ENCODE peak calls at places on chromosome 5, in four cellular contexts. One of them, this sample, is unnamed.

GRCh38 chr5:41788800-41789395 is 81.3 kb downstream of the OXCT1 start:
- DNase-seq in IMR-90: peak; percentile 74
- DNase-seq in right atrium auricular region: no peak
- DNase-seq in HepG2: no peak
- DNase-seq in this sample: peak; percentile 7

GRCh38 chr5:103224118-103224893 is 34.3 kb upstream of the MACIR start:
- DNase-seq in IMR-90: peak; percentile 75
- DNase-seq in HepG2: peak; percentile 60
- DNase-seq in right atrium auricular region: no peak
- DNase-seq in this sample: peak; percentile 80

GRCh38 chr5:110840347-110840960 is 101.6 kb downstream of the SLC25A46 start:
- DNase-seq in right atrium auricular region: no peak
- DNase-seq in HepG2: no peak
- DNase-seq in IMR-90: no peak
- DNase-seq in this sample: peak; percentile 24

GRCh38 chr5:10018670-10019069 is 231.0 kb downstream of the ATPSCKMT start:
- DNase-seq in right atrium auricular region: no peak
- DNase-seq in HepG2: no peak
- DNase-seq in IMR-90: peak; percentile 96
- DNase-seq in this sample: peak; percentile 81

GRCh38 chr5:140870221-140871201 is 1.8 kb downstream of the PCDHA11 start:
- DNase-seq in HepG2: no peak
- DNase-seq in IMR-90: no peak
- DNase-seq in right atrium auricular region: no peak
- DNase-seq in this sample: no peak

GRCh38 chr5:157167219-157167621 is 1.2 kb upstream of the GARIN3 start:
- DNase-seq in IMR-90: peak; percentile 63
- DNase-seq in right atrium auricular region: no peak
- DNase-seq in HepG2: no peak
- DNase-seq in this sample: no peak

GRCh38 chr5:61625682-61626620 is 293.9 kb downstream of the ZSWIM6 start:
- DNase-seq in HepG2: no peak
- DNase-seq in right atrium auricular region: peak; percentile 74
- DNase-seq in IMR-90: peak; percentile 11
- DNase-seq in this sample: peak; percentile 44

GRCh38 chr5:132103380-132103951 is 29.9 kb downstream of the CSF2 start:
- DNase-seq in IMR-90: peak; percentile 96
- DNase-seq in HepG2: peak; percentile 48
- DNase-seq in right atrium auricular region: peak; percentile 89
- DNase-seq in this sample: peak; percentile 87

GRCh38 chr5:137735531-137736284 is at the start of gene KLHL3:
- DNase-seq in IMR-90: peak; percentile 66
- DNase-seq in right atrium auricular region: peak; percentile 59
- DNase-seq in HepG2: peak; percentile 13
- DNase-seq in this sample: peak; percentile 58

GRCh38 chr5:134784946-134785620 is 26.5 kb downstream of the DDX46 start:
- DNase-seq in IMR-90: peak; percentile 54
- DNase-seq in HepG2: no peak
- DNase-seq in right atrium auricular region: no peak
- DNase-seq in this sample: peak; percentile 36

GRCh38 chr5:157544623-157544989 is 31.0 kb downstream of the ADAM19 start:
- DNase-seq in right atrium auricular region: no peak
- DNase-seq in HepG2: no peak
- DNase-seq in IMR-90: no peak
- DNase-seq in this sample: no peak

GRCh38 chr5:72848474-72849428 is 32.3 kb downstream of the TNPO1 start:
- DNase-seq in right atrium auricular region: no peak
- DNase-seq in IMR-90: peak; percentile 29
- DNase-seq in HepG2: peak; percentile 12
- DNase-seq in this sample: peak; percentile 37

GRCh38 chr5:83035373-83036170 is 41.6 kb downstream of the TMEM167A start:
- DNase-seq in HepG2: no peak
- DNase-seq in IMR-90: no peak
- DNase-seq in right atrium auricular region: no peak
- DNase-seq in this sample: no peak

GRCh38 chr5:103513696-103514095 is 48.9 kb downstream of the NUDT12 start:
- DNase-seq in HepG2: no peak
- DNase-seq in right atrium auricular region: no peak
- DNase-seq in IMR-90: no peak
- DNase-seq in this sample: no peak

GRCh38 chr5:110458313-110458712 is 268.2 kb downstream of the TMEM232 start:
- DNase-seq in IMR-90: no peak
- DNase-seq in HepG2: no peak
- DNase-seq in right atrium auricular region: no peak
- DNase-seq in this sample: no peak

GRCh38 chr5:131986161-131986912 is 25.1 kb downstream of the ACSL6 start:
- DNase-seq in HepG2: no peak
- DNase-seq in right atrium auricular region: no peak
- DNase-seq in IMR-90: peak; percentile 4
- DNase-seq in this sample: no peak

GRCh38 chr5:178460598-178461425 is 129.4 kb downstream of the COL23A1 start:
- DNase-seq in HepG2: peak; percentile 20
- DNase-seq in IMR-90: peak; percentile 2
- DNase-seq in right atrium auricular region: peak; percentile 87
- DNase-seq in this sample: peak; percentile 5

GRCh38 chr5:145872486-145872885 is 328 bp downstream of the GRXCR2 start:
- DNase-seq in HepG2: no peak
- DNase-seq in right atrium auricular region: no peak
- DNase-seq in IMR-90: no peak
- DNase-seq in this sample: no peak

GRCh38 chr5:52582313-52582712 is 205.4 kb upstream of the ITGA1 start:
- DNase-seq in right atrium auricular region: no peak
- DNase-seq in IMR-90: no peak
- DNase-seq in HepG2: no peak
- DNase-seq in this sample: no peak

GRCh38 chr5:74502479-74502950 is 138.0 kb downstream of the ENC1 start:
- DNase-seq in HepG2: peak; percentile 91
- DNase-seq in right atrium auricular region: no peak
- DNase-seq in IMR-90: no peak
- DNase-seq in this sample: no peak

GRCh38 chr5:86885489-86886225 is 267.9 kb downstream of the COX7C start:
- DNase-seq in IMR-90: no peak
- DNase-seq in HepG2: no peak
- DNase-seq in right atrium auricular region: no peak
- DNase-seq in this sample: no peak

GRCh38 chr5:136492587-136492986 is 127.2 kb upstream of the TRPC7 start:
- DNase-seq in HepG2: no peak
- DNase-seq in IMR-90: no peak
- DNase-seq in right atrium auricular region: no peak
- DNase-seq in this sample: no peak

GRCh38 chr5:149406979-149407306 is 27.9 kb upstream of the IL17B start:
- DNase-seq in IMR-90: no peak
- DNase-seq in right atrium auricular region: no peak
- DNase-seq in HepG2: no peak
- DNase-seq in this sample: no peak

GRCh38 chr5:149408252-149409099 is 29.4 kb upstream of the IL17B start:
- DNase-seq in right atrium auricular region: no peak
- DNase-seq in HepG2: no peak
- DNase-seq in IMR-90: no peak
- DNase-seq in this sample: no peak

GRCh38 chr5:149409268-149409948 is 30.3 kb upstream of the IL17B start:
- DNase-seq in HepG2: no peak
- DNase-seq in right atrium auricular region: no peak
- DNase-seq in IMR-90: no peak
- DNase-seq in this sample: no peak

GRCh38 chr5:149406203-149406978 is 27.3 kb upstream of the IL17B start:
- DNase-seq in right atrium auricular region: no peak
- DNase-seq in HepG2: no peak
- DNase-seq in IMR-90: peak; percentile 94
- DNase-seq in this sample: no peak

DNA sequence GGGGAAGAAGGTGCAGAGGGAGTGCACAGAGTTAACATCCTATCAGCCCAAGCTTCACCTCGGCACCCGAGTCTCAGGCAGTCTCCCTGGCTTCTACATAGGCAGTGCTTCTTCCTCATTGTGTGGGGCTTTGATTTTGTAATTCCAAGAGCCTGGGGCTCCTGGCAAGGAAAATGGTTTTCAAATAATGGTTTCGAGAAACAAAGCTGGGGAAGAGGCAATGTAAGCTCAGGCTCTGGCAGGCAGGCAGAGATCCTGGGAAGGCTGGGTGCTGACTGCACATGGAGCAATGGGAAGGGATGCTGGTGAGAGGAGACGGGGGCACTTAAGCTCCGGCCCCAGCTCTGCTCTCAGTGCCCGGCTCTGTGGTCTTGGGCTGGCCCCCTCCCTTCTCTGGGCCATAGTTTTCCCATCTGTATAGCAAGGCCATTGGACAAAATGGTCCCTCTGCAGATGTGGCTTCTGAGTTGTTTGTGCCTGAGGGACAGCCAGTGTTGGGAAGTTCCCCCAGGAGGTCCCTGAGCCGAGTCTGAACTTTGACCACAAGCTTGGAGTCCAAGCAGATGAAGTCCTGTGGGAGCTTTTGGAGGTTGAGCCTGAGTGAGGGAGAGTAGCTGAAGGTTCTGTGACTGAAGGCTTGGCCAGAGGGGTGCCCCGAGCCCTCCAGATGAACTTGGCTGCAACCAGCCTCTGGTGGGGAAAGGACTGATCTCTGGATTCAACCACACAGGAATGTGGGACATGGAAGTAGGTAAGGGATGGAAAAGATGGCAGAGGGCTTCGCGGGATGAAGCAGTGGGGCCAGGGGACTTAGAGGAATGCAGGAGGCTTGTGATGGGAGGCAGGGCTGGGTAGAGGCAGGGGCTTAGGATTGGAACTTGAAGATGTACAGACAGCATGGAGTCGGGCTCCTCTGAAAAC is 28.5 kb upstream of the IL17B start:
- DNase-seq in right atrium auricular region: no peak
- DNase-seq in IMR-90: no peak
- DNase-seq in HepG2: no peak
- DNase-seq in this sample: no peak
- H3K4me3 ChIP-seq in right atrium auricular region: peak overlapping the region; percentile 40
- H3K4me3 ChIP-seq in IMR-90: peak overlapping the region; percentile 63
- H3K4me3 ChIP-seq in HepG2: no peak overlapping the region
- H3K4me3 ChIP-seq in this sample: no peak overlapping the region

GRCh38 chr5:4511996-4512656 is 628.0 kb upstream of the ADAMTS16 start:
- DNase-seq in IMR-90: no peak
- DNase-seq in right atrium auricular region: no peak
- DNase-seq in HepG2: peak; percentile 9
- DNase-seq in this sample: peak; percentile 68
- TF ChIP-seq CTCF in IMR-90: no peak
- TF ChIP-seq CTCF in right atrium auricular region: no peak
- TF ChIP-seq CTCF in HepG2: peak; percentile 88
- TF ChIP-seq CTCF in this sample: peak; percentile 73

DNA sequence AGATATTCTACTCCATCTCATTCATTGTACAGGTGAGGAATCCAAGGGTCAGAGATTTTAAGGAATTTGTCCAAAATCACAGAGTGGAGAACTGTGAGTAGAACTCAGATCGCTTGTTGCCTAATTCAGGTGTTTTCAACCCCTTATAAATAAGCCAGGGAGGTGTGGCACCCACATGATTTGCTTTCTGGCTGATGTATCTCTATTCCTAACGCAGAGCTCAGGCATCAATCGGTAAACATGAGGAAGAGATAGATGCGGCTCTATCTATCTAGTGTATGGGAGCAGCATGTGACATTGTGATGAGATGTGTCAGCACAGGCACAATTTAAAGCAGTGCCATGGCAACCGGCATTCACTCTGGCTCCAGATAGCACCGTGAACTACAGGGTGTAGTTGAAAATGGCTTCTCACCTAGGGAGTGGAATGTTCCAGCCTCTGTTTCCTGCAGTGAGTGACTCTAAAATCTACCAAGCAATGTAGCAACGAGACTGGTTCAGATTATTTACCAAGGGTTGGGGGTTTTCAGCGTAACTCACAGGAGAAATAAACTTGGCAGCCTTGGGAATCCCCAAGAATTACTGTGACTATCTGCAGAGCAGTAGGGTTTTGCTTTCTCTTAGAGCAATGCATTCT is 53.4 kb upstream of the SUB1 start:
- DNase-seq in HepG2: peak; percentile 82
- DNase-seq in right atrium auricular region: no peak
- DNase-seq in IMR-90: peak; percentile 74
- DNase-seq in this sample: peak; percentile 53
- H3K4me3 ChIP-seq in HepG2: peak overlapping the region; percentile 42
- H3K4me3 ChIP-seq in right atrium auricular region: no peak overlapping the region
- H3K4me3 ChIP-seq in IMR-90: no peak overlapping the region
- H3K4me3 ChIP-seq in this sample: no peak overlapping the region

DNA sequence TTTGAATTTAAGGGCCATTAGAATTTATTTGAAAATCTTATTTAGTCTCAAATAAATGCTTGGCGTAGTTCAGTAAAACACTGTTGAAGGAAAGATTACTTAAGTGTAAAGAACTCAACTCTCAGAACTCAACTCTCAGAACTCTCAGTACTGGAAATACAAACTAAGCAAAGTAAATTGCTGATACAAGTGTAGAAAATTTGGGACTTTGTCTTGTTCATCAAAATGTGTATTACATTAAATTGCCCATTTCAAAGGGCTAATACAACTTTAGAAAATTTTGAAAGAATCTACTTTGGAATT is 99.4 kb downstream of the CSNK1G3 start:
- DNase-seq in HepG2: no peak
- DNase-seq in IMR-90: no peak
- DNase-seq in right atrium auricular region: no peak
- DNase-seq in this sample: no peak
- TF ChIP-seq CTCF in HepG2: no peak
- TF ChIP-seq CTCF in IMR-90: no peak
- TF ChIP-seq CTCF in right atrium auricular region: no peak
- TF ChIP-seq CTCF in this sample: no peak

GRCh38 chr5:51378415-51378777 is 4.9 kb upstream of the ISL1 start:
- DNase-seq in right atrium auricular region: no peak
- DNase-seq in IMR-90: no peak
- DNase-seq in HepG2: no peak
- DNase-seq in this sample: no peak
- H3K4me3 ChIP-seq in right atrium auricular region: no peak overlapping the region
- H3K4me3 ChIP-seq in IMR-90: no peak overlapping the region
- H3K4me3 ChIP-seq in HepG2: no peak overlapping the region
- H3K4me3 ChIP-seq in this sample: peak overlapping the region; percentile 50

GRCh38 chr5:68252678-68253520 is 37.3 kb downstream of the PIK3R1 start:
- DNase-seq in IMR-90: peak; percentile 78
- DNase-seq in right atrium auricular region: no peak
- DNase-seq in HepG2: peak; percentile 63
- DNase-seq in this sample: peak; percentile 68
- TF ChIP-seq CTCF in IMR-90: peak; percentile 95
- TF ChIP-seq CTCF in right atrium auricular region: peak; percentile 46
- TF ChIP-seq CTCF in HepG2: peak; percentile 87
- TF ChIP-seq CTCF in this sample: peak; percentile 90

GRCh38 chr5:173327948-173328895 is at the start of gene STC2:
- DNase-seq in right atrium auricular region: peak; percentile 83
- DNase-seq in HepG2: peak; percentile 96
- DNase-seq in IMR-90: peak; percentile 94
- DNase-seq in this sample: peak; percentile 91

GRCh38 chr5:173327084-173327947 is 898 bp downstream of the STC2 start:
- DNase-seq in right atrium auricular region: no peak
- DNase-seq in HepG2: no peak
- DNase-seq in IMR-90: peak; percentile 58
- DNase-seq in this sample: peak; percentile 40

GRCh38 chr5:173329370-173330150 is 1.3 kb upstream of the STC2 start:
- DNase-seq in HepG2: peak; percentile 72
- DNase-seq in IMR-90: no peak
- DNase-seq in right atrium auricular region: no peak
- DNase-seq in this sample: peak; percentile 41

GRCh38 chr5:173330151-173330855 is 2.1 kb upstream of the STC2 start:
- DNase-seq in HepG2: peak; percentile 82
- DNase-seq in IMR-90: no peak
- DNase-seq in right atrium auricular region: no peak
- DNase-seq in this sample: no peak

GRCh38 chr5:173328896-173329369 is 719 bp upstream of the STC2 start:
- DNase-seq in IMR-90: peak; percentile 80
- DNase-seq in right atrium auricular region: no peak
- DNase-seq in HepG2: peak; percentile 64
- DNase-seq in this sample: peak; percentile 91
- H3K4me3 ChIP-seq in IMR-90: peak overlapping the region; percentile 89
- H3K4me3 ChIP-seq in right atrium auricular region: peak overlapping the region; percentile 50
- H3K4me3 ChIP-seq in HepG2: peak overlapping the region; percentile 97
- H3K4me3 ChIP-seq in this sample: peak overlapping the region; percentile 61

This sample was measured in epithelial cell of esophagus.